ENCODE peak calls at places on chromosomes 6 and 20, in ten cellular contexts. V is EL; S is ELF-1; O is GM06990; J is NCI-H2081; E is occipital lobe; G is non-pigmented ciliary epithelial cell; I is effector memory CD8-positive, alpha-beta T cell; X is SK-N-MC; U is HT-29. M is an unnamed sample.

GRCh38 chr6:127570739-127571389 is 6.1 kb upstream of the C6orf58 start:
- DNase-seq in V (peak; percentile 18), S (no peak), O (peak; percentile 30), J (no peak), E (no peak), G (no peak), I (no peak), X (no peak), U (no peak), M (no peak)

GRCh38 chr6:11653028-11653583 is 115.6 kb downstream of the TMEM170B start:
- DNase-seq in V (peak; percentile 98), S (peak; percentile 75), O (peak; percentile 38), J (no peak), E (no peak), G (peak; percentile 93), I (no peak), X (no peak), U (no peak), M (no peak)

GRCh38 chr6:169250660-169251059 is 3.0 kb downstream of the THBS2 start:
- DNase-seq in V (peak; percentile 89), S (peak; percentile 23), O (no peak), J (no peak), E (peak; percentile 72), G (peak; percentile 63), I (no peak), X (no peak), U (no peak), M (no peak)

GRCh38 chr6:116328528-116328903 is 42.2 kb upstream of the DSE start:
- DNase-seq in V (no peak), S (no peak), O (no peak), J (no peak), E (no peak), G (no peak), I (no peak), X (no peak), U (no peak), M (no peak)

GRCh38 chr20:10381477-10381876 is 52.5 kb downstream of the MKKS start:
- DNase-seq in V (no peak), S (no peak), O (no peak), J (no peak), E (no peak), G (no peak), I (no peak), X (no peak), U (no peak), M (no peak)

GRCh38 chr20:57432874-57433491 is 41.8 kb downstream of the RBM38 start:
- DNase-seq in V (no peak), S (no peak), O (peak; percentile 89), J (no peak), E (no peak), G (no peak), I (peak; percentile 54), X (no peak), U (peak; percentile 83), M (no peak)

GRCh38 chr6:32967151-32968091 is 973 bp upstream of the BRD2 start:
- DNase-seq in V (peak; percentile 69), S (peak; percentile 70), O (no peak), J (peak; percentile 23), E (no peak), G (no peak), I (no peak), X (no peak), U (peak; percentile 78), M (no peak)

GRCh38 chr6:66094615-66095014 is 387.6 kb upstream of the EYS start:
- DNase-seq in V (no peak), S (no peak), O (no peak), J (no peak), E (no peak), G (no peak), I (no peak), X (no peak), U (no peak), M (no peak)

GRCh38 chr6:34142599-34142998 is 3.3 kb downstream of the GRM4 start:
- DNase-seq in V (no peak), S (peak; percentile 83), O (no peak), J (no peak), E (no peak), G (no peak), I (no peak), X (no peak), U (no peak), M (peak; percentile 62)

GRCh38 chr6:155495011-155495768 is 39.6 kb upstream of the NOX3 start:
- DNase-seq in V (peak; percentile 65), S (peak; percentile 77), O (no peak), J (no peak), E (no peak), G (no peak), I (no peak), X (no peak), U (no peak), M (peak; percentile 28)

GRCh38 chr6:168956141-168956838 is 297.4 kb downstream of the THBS2 start:
- DNase-seq in V (peak; percentile 29), S (no peak), O (no peak), J (no peak), E (no peak), G (no peak), I (no peak), X (no peak), U (no peak), M (no peak)

GRCh38 chr20:17835941-17836861 is 132.4 kb downstream of the SNX5 start:
- DNase-seq in V (peak; percentile 77), S (peak; percentile 65), O (no peak), J (no peak), E (no peak), G (peak; percentile 43), I (no peak), X (no peak), U (no peak), M (no peak)

GRCh38 chr20:46746972-46747371 is 37.5 kb downstream of the SLC2A10 start:
- DNase-seq in V (peak; percentile 50), S (peak; percentile 33), O (no peak), J (no peak), E (no peak), G (no peak), I (no peak), X (no peak), U (no peak), M (no peak)

M was measured in nephron progenitor cell.